ENCODE peak calls at places on chromosomes 2 and 18, in ten cellular contexts. R is AG09319, K is K562, T is astrocyte of the spinal cord, Z is bronchial epithelial cell, V is tibial nerve, L is fibroblast of lung, N is Peyer's patch, A is activated B cell treated with CpG ODN at 0.5 μM for 24 hours, H is RWPE1. M is an unnamed sample.
A peak's percentile ranks its signal among the peaks of the same experiment; 100 is the strongest.

GRCh38 chr2:218834685-218835084 is 3.1 kb upstream of the PRKAG3 start:
- DNase-seq in R (no peak), K (no peak), T (no peak), Z (no peak), V (no peak), L (no peak), N (no peak), A (no peak), H (no peak), M (no peak)

GRCh38 chr2:69947078-69947801 is 14.2 kb downstream of the ASPRV1 start:
- DNase-seq in R (no peak), K (no peak), T (no peak), Z (peak; percentile 74), V (no peak), L (no peak), N (no peak), A (no peak), H (no peak), M (no peak)

GRCh38 chr18:68429111-68429510 is 285.8 kb downstream of the TMX3 start:
- DNase-seq in R (no peak), K (no peak), T (no peak), Z (no peak), V (no peak), L (no peak), N (no peak), A (no peak), H (no peak), M (no peak)

GRCh38 chr2:172287605-172288326 is 139.6 kb upstream of the ITGA6 start:
- DNase-seq in R (no peak), K (no peak), T (no peak), Z (no peak), V (no peak), L (peak; percentile 20), N (no peak), A (no peak), H (no peak), M (no peak)

GRCh38 chr2:217666338-217666737 is 336.5 kb downstream of the TNS1 start:
- DNase-seq in R (no peak), K (no peak), T (no peak), Z (peak; percentile 34), V (no peak), L (peak; percentile 44), N (no peak), A (no peak), H (no peak), M (peak; percentile 21)

GRCh38 chr2:207086136-207086535 is 79.6 kb downstream of the KLF7 start:
- DNase-seq in R (no peak), K (no peak), T (no peak), Z (no peak), V (no peak), L (no peak), N (no peak), A (no peak), H (no peak), M (no peak)

GRCh38 chr18:32091724-32092421 is at the start of gene RNF138:
- DNase-seq in R (peak; percentile 44), K (peak; percentile 93), T (peak; percentile 83), Z (peak; percentile 69), V (peak; percentile 76), L (peak; percentile 82), N (peak; percentile 93), A (peak; percentile 86), H (peak; percentile 68), M (peak; percentile 84)

GRCh38 chr18:21270453-21270852 is 28.4 kb downstream of the GREB1L start:
- DNase-seq in R (no peak), K (no peak), T (peak; percentile 46), Z (peak; percentile 8), V (no peak), L (peak; percentile 75), N (no peak), A (no peak), H (no peak), M (no peak)

GRCh38 chr2:170005702-170006101 is 172.2 kb upstream of the MYO3B start:
- DNase-seq in R (no peak), K (peak; percentile 72), T (no peak), Z (peak; percentile 11), V (no peak), L (no peak), N (no peak), A (no peak), H (no peak), M (no peak)

GRCh38 chr18:68448736-68449135 is 266.2 kb downstream of the TMX3 start:
- DNase-seq in R (peak; percentile 28), K (no peak), T (peak; percentile 68), Z (peak; percentile 64), V (no peak), L (peak; percentile 95), N (no peak), A (no peak), H (no peak), M (no peak)

GRCh38 chr2:13230221-13230620 is 513.5 kb downstream of the TRIB2 start:
- DNase-seq in R (no peak), K (no peak), T (peak; percentile 4), Z (peak; percentile 7), V (no peak), L (peak; percentile 24), N (no peak), A (no peak), H (no peak), M (no peak)

GRCh38 chr2:12717191-12717987 is 653 bp downstream of the TRIB2 start:
- DNase-seq in R (no peak), K (peak; percentile 75), T (peak; percentile 85), Z (peak; percentile 38), V (peak; percentile 34), L (peak; percentile 64), N (peak; percentile 62), A (peak; percentile 64), H (peak; percentile 55), M (peak; percentile 66)

GRCh38 chr18:9191658-9192256 is 55.2 kb downstream of the ANKRD12 start:
- DNase-seq in R (no peak), K (peak; percentile 90), T (no peak), Z (peak; percentile 12), V (no peak), L (no peak), N (no peak), A (no peak), H (no peak), M (no peak)

DNA sequence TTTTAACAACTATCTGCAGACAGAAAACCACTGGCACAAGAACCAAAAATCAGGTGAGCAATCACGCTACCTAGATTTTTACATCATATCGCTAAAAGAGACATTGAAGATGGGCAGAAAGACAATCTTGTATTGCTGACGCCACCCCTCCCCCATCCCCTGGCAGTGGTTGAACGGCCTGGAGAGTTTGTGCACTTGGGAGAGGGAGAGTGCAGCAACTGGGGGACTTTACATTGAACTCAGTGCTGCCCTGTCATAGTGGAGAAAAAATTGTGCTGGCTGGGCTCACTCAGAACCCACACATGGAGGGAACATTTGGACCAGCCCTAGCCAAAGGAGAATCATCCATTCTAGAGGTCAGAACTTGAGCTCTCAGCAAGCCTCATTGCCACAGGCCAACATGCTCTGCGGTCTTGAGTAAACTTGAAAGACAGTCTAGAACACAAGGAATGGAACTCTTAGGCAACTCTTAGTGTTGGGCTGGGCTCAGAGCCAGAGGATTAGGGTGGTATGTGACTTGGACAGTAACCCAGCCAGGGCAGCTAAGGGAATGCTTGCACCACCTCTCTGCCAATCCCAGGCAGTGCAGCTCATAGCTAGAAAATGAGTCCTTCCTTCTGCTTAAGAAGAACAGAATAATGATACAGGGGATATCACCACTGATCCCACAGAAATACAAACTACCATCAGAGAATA is 220.0 kb upstream of the CYP26B1 start:
- DNase-seq in R (peak; percentile 95), K (no peak), T (peak; percentile 75), Z (peak; percentile 99), V (no peak), L (peak; percentile 85), N (no peak), A (no peak), H (peak; percentile 83), M (no peak)
- TF ChIP-seq CTCF in R (peak; percentile 56), K (no peak), T (no peak), Z (peak; percentile 83), V (no peak), L (no peak), N (no peak), A (no peak), H (peak; percentile 87), M (no peak)

DNA sequence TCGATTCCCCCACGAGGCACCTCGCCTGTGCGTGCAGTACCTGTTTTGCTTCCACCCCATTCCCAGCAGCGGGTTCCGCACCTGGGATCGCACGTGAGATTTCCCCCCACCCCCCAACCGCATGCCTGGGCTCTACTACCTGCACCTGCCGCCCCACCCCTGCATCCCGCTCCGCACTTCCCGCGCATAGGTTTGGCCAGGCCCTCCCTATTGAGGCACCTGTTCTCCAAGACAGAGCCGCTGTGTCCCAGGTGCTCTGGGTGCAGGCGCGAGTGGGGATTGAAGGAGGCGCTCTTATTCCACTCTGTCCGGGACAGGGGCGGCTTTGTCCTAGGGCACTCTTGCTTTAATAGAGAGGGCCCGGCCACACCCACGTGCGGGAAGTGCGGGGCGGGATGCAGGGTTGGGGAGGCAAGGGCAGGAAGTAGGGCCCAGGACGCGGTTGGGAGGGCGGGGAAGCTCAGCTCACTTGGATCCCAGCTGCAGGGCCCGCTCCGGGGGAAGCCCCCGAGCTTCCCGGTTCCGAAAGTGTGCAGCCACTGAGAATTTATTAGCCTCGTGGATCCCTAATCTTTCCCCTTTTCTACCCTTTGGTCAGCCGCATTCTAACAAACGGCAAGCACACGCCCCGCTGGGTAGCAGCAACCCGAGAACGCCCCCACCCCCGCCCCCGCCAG is 698 bp upstream of the MOCOS start:
- DNase-seq in R (no peak), K (peak; percentile 65), T (no peak), Z (no peak), V (no peak), L (peak; percentile 44), N (peak; percentile 80), A (no peak), H (peak; percentile 13), M (no peak)
- TF ChIP-seq CTCF in R (no peak), K (no peak), T (peak; percentile 11), Z (no peak), V (no peak), L (no peak), N (peak; percentile 14), A (no peak), H (no peak), M (no peak)

DNA sequence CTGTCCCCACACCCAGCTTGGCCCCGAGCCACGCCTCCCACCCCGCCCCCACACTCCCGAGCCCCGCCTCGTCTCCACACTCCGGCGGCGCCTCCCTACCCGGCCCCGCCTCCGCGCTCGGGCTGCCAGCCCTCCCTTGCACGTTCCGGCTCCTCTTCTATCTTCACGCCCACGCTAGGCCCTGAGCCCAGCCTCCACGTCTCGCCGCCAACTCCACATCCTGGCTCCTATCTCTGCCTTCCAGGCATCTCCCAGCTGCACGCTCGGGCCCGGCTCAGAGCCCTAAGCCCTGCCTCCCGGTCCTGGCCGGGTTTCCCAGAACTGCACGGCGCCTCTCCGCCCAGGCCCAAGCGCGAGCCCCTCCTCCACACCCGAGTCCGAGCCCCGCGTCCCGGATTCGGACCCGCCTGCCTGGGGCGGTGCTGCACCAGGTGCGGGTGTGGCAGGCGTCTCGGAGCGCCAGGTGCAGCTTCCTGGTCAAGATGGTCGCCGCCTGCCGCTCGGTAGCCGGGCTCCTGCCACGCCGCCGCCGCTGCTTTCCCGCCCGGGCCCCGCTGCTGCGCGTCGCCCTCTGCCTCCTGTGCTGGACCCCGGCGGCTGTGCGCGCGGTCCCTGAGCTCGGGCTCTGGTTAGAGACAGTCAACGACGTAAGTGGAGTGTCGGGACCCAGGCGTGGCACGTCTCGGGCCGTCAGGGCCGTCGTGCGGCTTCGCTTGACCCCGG is at the start of gene TMEM87B:
- DNase-seq in R (peak; percentile 98), K (peak; percentile 99), T (peak; percentile 99), Z (peak; percentile 90), V (peak; percentile 93), L (peak; percentile 97), N (peak; percentile 100), A (peak; percentile 87), H (peak; percentile 94), M (peak; percentile 97)
- TF ChIP-seq CTCF in R (no peak), K (no peak), T (no peak), Z (no peak), V (no peak), L (no peak), N (no peak), A (no peak), H (no peak), M (no peak)

GRCh38 chr18:54127759-54128378 is 96.6 kb downstream of the MBD2 start:
- DNase-seq in R (no peak), K (peak; percentile 59), T (peak; percentile 65), Z (peak; percentile 46), V (no peak), L (peak; percentile 31), N (no peak), A (no peak), H (no peak), M (peak; percentile 54)
- TF ChIP-seq CTCF in R (peak; percentile 61), K (peak; percentile 45), T (peak; percentile 72), Z (peak; percentile 57), V (peak; percentile 17), L (peak; percentile 60), N (peak; percentile 31), A (no peak), H (peak; percentile 19), M (peak; percentile 26)